ENCODE peak calls at places on chromosomes 6 and 20, in ten cellular contexts. N is HTR-8/SVneo; X is endothelial cell; H is NAMALWA; P is H54; Y is T-helper 2 cell; Z is amniotic epithelial cell; R is NCI-H69; G is activated CD4-positive, alpha-beta T cell treated with anti-CD3 and anti-CD28 coated beads for 48 hours; W is omental fat pad. T is an unnamed sample.

GRCh38 chr20:24768977-24769675 is 179.9 kb upstream of the CST7 start:
- DNase-seq in N (no peak), W (no peak), Y (no peak), Z (no peak), R (no peak), H (no peak), G (no peak), P (no peak), X (no peak), T (no peak)

GRCh38 chr6:107618672-107619071 is 128.8 kb downstream of the SOBP start:
- DNase-seq in N (no peak), P (no peak), H (peak), Z (no peak), X (no peak), G (peak), R (no peak), W (no peak), Y (no peak), T (no peak)

GRCh38 chr20:16759161-16759523 is 11.0 kb downstream of the OTOR start:
- DNase-seq in N (no peak), W (no peak), Y (no peak), X (no peak), P (no peak), G (no peak), H (no peak), R (no peak), Z (no peak), T (no peak)

GRCh38 chr20:44627364-44628010 is 24.0 kb downstream of the ADA start:
- DNase-seq in W (no peak), H (no peak), Z (no peak), X (no peak), Y (no peak), G (no peak), P (no peak), N (no peak), R (no peak), T (no peak)

GRCh38 chr6:12555267-12555666 is 161.3 kb upstream of the PHACTR1 start:
- DNase-seq in G (no peak), N (no peak), R (no peak), X (no peak), Z (peak), H (no peak), W (no peak), Y (no peak), P (no peak), T (no peak)

GRCh38 chr20:8895472-8895871 is 173.4 kb upstream of the PLCB4 start:
- DNase-seq in G (no peak), H (no peak), Y (no peak), Z (no peak), X (no peak), W (no peak), N (no peak), R (no peak), P (no peak), T (no peak)

GRCh38 chr6:16136536-16137450 is 7.9 kb downstream of the MYLIP start:
- DNase-seq in X (no peak), Y (no peak), Z (peak), H (no peak), N (peak), R (no peak), P (peak), W (no peak), G (peak), T (peak)

GRCh38 chr6:129184808-129185366 is 301.9 kb downstream of the LAMA2 start:
- DNase-seq in Z (no peak), R (no peak), H (no peak), P (no peak), G (no peak), W (no peak), X (no peak), Y (no peak), N (no peak), T (no peak)

GRCh38 chr6:129634411-129635230 is 75.4 kb downstream of the ARHGAP18 start:
- DNase-seq in P (no peak), W (no peak), X (no peak), H (no peak), Y (no peak), R (no peak), Z (no peak), N (no peak), G (no peak), T (no peak)

T was measured in erythroblast.